ENCODE peak calls at places on chromosomes 16 and 17, in six cellular contexts. One of them, this sample, is unnamed. For H3K27me3, the result is how much of the 10 kb centered on the place peaks cover.

GRCh38 chr17:27746881-27747280 is 53.4 kb downstream of the NOS2 start:
- DNase-seq in SK-N-SH: no peak
- DNase-seq in hepatocyte: no peak
- DNase-seq in PC-3: no peak
- DNase-seq in GM23248: no peak
- DNase-seq in GM23338: no peak
- DNase-seq in this sample: no peak

GRCh38 chr17:30360396-30360795 is 18.3 kb upstream of the CPD start:
- DNase-seq in SK-N-SH: no peak
- DNase-seq in hepatocyte: no peak
- DNase-seq in PC-3: no peak
- DNase-seq in GM23248: no peak
- DNase-seq in GM23338: no peak
- DNase-seq in this sample: no peak

GRCh38 chr17:73686126-73686525 is 41.9 kb upstream of the SDK2 start:
- DNase-seq in SK-N-SH: no peak
- DNase-seq in hepatocyte: no peak
- DNase-seq in PC-3: no peak
- DNase-seq in GM23248: no peak
- DNase-seq in GM23338: peak
- DNase-seq in this sample: no peak

GRCh38 chr17:45820052-45820780 is 24.5 kb upstream of the SPPL2C start:
- DNase-seq in SK-N-SH: no peak
- DNase-seq in hepatocyte: no peak
- DNase-seq in PC-3: no peak
- DNase-seq in GM23248: no peak
- DNase-seq in GM23338: no peak
- DNase-seq in this sample: no peak

GRCh38 chr17:82120148-82120547 is 22.1 kb upstream of the FASN start:
- DNase-seq in SK-N-SH: no peak
- DNase-seq in hepatocyte: peak
- DNase-seq in PC-3: peak
- DNase-seq in GM23248: peak
- DNase-seq in GM23338: no peak
- DNase-seq in this sample: no peak

GRCh38 chr17:28675980-28676379 is 14.0 kb downstream of the SUPT6H start:
- DNase-seq in SK-N-SH: no peak
- DNase-seq in hepatocyte: peak
- DNase-seq in PC-3: peak
- DNase-seq in GM23248: no peak
- DNase-seq in GM23338: peak
- DNase-seq in this sample: no peak

GRCh38 chr17:68892658-68893057 is 62.5 kb downstream of the ABCA8 start:
- DNase-seq in SK-N-SH: no peak
- DNase-seq in hepatocyte: no peak
- DNase-seq in PC-3: no peak
- DNase-seq in GM23248: no peak
- DNase-seq in GM23338: no peak
- DNase-seq in this sample: no peak

GRCh38 chr17:43791589-43791988 is 11.4 kb downstream of the CFAP97D1 start:
- DNase-seq in SK-N-SH: peak
- DNase-seq in hepatocyte: no peak
- DNase-seq in PC-3: peak
- DNase-seq in GM23248: peak
- DNase-seq in GM23338: peak
- DNase-seq in this sample: peak

GRCh38 chr16:28063611-28064061 is at the start of gene GSG1L:
- DNase-seq in SK-N-SH: peak
- DNase-seq in hepatocyte: peak
- DNase-seq in PC-3: no peak
- DNase-seq in GM23248: peak
- DNase-seq in GM23338: no peak
- DNase-seq in this sample: peak

GRCh38 chr16:58464047-58464915 is 35.7 kb upstream of the NDRG4 start:
- DNase-seq in SK-N-SH: peak
- DNase-seq in hepatocyte: peak
- DNase-seq in PC-3: peak
- DNase-seq in GM23248: peak
- DNase-seq in GM23338: peak
- DNase-seq in this sample: peak

GRCh38 chr17:81719410-81720266 is 7.6 kb downstream of the SLC25A10 start:
- DNase-seq in SK-N-SH: no peak
- DNase-seq in hepatocyte: no peak
- DNase-seq in PC-3: no peak
- DNase-seq in GM23248: no peak
- DNase-seq in GM23338: no peak
- DNase-seq in this sample: no peak

GRCh38 chr16:34802848-34803599 is 1343.6 kb downstream of the TP53TG3F start:
- DNase-seq in SK-N-SH: peak
- DNase-seq in hepatocyte: peak
- DNase-seq in PC-3: no peak
- DNase-seq in GM23248: no peak
- DNase-seq in GM23338: no peak
- DNase-seq in this sample: no peak

GRCh38 chr17:78818932-78819331 is 21.7 kb downstream of the USP36 start:
- DNase-seq in SK-N-SH: peak
- DNase-seq in hepatocyte: no peak
- DNase-seq in PC-3: no peak
- DNase-seq in GM23248: no peak
- DNase-seq in GM23338: no peak
- DNase-seq in this sample: no peak

GRCh38 chr16:48919791-48920190 is 309.8 kb upstream of the N4BP1 start:
- DNase-seq in SK-N-SH: no peak
- DNase-seq in hepatocyte: no peak
- DNase-seq in PC-3: no peak
- DNase-seq in GM23248: no peak
- DNase-seq in GM23338: no peak
- DNase-seq in this sample: no peak

GRCh38 chr16:30528799-30529457 is 2.6 kb upstream of the ZNF768 start:
- DNase-seq in SK-N-SH: no peak
- DNase-seq in hepatocyte: no peak
- DNase-seq in PC-3: no peak
- DNase-seq in GM23248: no peak
- DNase-seq in GM23338: no peak
- DNase-seq in this sample: no peak

GRCh38 chr17:66636111-66636510 is 198.8 kb upstream of the CACNG5 start:
- DNase-seq in SK-N-SH: no peak
- DNase-seq in hepatocyte: no peak
- DNase-seq in PC-3: no peak
- DNase-seq in GM23248: peak
- DNase-seq in GM23338: no peak
- DNase-seq in this sample: no peak

GRCh38 chr16:14193316-14193871 is 122.3 kb downstream of the MRTFB start:
- DNase-seq in SK-N-SH: no peak
- DNase-seq in hepatocyte: no peak
- DNase-seq in PC-3: no peak
- DNase-seq in GM23248: no peak
- DNase-seq in GM23338: peak
- DNase-seq in this sample: no peak

GRCh38 chr16:1429631-1430030 is 1.2 kb upstream of the PERCC1 start:
- DNase-seq in SK-N-SH: no peak
- DNase-seq in hepatocyte: no peak
- DNase-seq in PC-3: no peak
- DNase-seq in GM23248: no peak
- DNase-seq in GM23338: no peak
- DNase-seq in this sample: no peak

GRCh38 chr16:1432388-1433262 is 1.7 kb downstream of the PERCC1 start:
- DNase-seq in SK-N-SH: no peak
- DNase-seq in hepatocyte: no peak
- DNase-seq in PC-3: no peak
- DNase-seq in GM23248: no peak
- DNase-seq in GM23338: peak
- DNase-seq in this sample: no peak

GRCh38 chr16:1430214-1430758 is 592 bp upstream of the PERCC1 start:
- DNase-seq in SK-N-SH: no peak
- DNase-seq in hepatocyte: no peak
- DNase-seq in PC-3: no peak
- DNase-seq in GM23248: no peak
- DNase-seq in GM23338: no peak
- DNase-seq in this sample: no peak

GRCh38 chr16:1431497-1432270 is 806 bp downstream of the PERCC1 start:
- DNase-seq in SK-N-SH: no peak
- DNase-seq in hepatocyte: no peak
- DNase-seq in PC-3: no peak
- DNase-seq in GM23248: no peak
- DNase-seq in GM23338: no peak
- DNase-seq in this sample: no peak

GRCh38 chr16:1430759-1431496 is at the start of gene PERCC1:
- DNase-seq in SK-N-SH: peak
- DNase-seq in hepatocyte: peak
- DNase-seq in PC-3: peak
- DNase-seq in GM23248: no peak
- DNase-seq in GM23338: no peak
- DNase-seq in this sample: no peak
- TF ChIP-seq EZH2phosphoT487 in SK-N-SH: no peak
- TF ChIP-seq EZH2phosphoT487 in hepatocyte: no peak
- TF ChIP-seq EZH2phosphoT487 in PC-3: no peak
- TF ChIP-seq EZH2phosphoT487 in GM23248: no peak
- TF ChIP-seq EZH2phosphoT487 in GM23338: no peak
- TF ChIP-seq EZH2phosphoT487 in this sample: no peak

GRCh38 chr17:74881073-74881472 is 8.3 kb upstream of the FDXR start:
- DNase-seq in SK-N-SH: no peak
- DNase-seq in hepatocyte: no peak
- DNase-seq in PC-3: no peak
- DNase-seq in GM23248: no peak
- DNase-seq in GM23338: no peak
- DNase-seq in this sample: no peak
- H3K27me3 ChIP-seq in SK-N-SH: under half
- H3K27me3 ChIP-seq in hepatocyte: under half
- H3K27me3 ChIP-seq in PC-3: under half
- H3K27me3 ChIP-seq in GM23248: under half
- H3K27me3 ChIP-seq in GM23338: under half
- H3K27me3 ChIP-seq in this sample: under half

GRCh38 chr17:9473716-9474115 is 101.9 kb downstream of the STX8 start:
- DNase-seq in SK-N-SH: no peak
- DNase-seq in hepatocyte: no peak
- DNase-seq in PC-3: no peak
- DNase-seq in GM23248: peak
- DNase-seq in GM23338: no peak
- DNase-seq in this sample: no peak
- TF ChIP-seq EZH2phosphoT487 in SK-N-SH: no peak
- TF ChIP-seq EZH2phosphoT487 in hepatocyte: no peak
- TF ChIP-seq EZH2phosphoT487 in PC-3: no peak
- TF ChIP-seq EZH2phosphoT487 in GM23248: no peak
- TF ChIP-seq EZH2phosphoT487 in GM23338: no peak
- TF ChIP-seq EZH2phosphoT487 in this sample: no peak

DNA sequence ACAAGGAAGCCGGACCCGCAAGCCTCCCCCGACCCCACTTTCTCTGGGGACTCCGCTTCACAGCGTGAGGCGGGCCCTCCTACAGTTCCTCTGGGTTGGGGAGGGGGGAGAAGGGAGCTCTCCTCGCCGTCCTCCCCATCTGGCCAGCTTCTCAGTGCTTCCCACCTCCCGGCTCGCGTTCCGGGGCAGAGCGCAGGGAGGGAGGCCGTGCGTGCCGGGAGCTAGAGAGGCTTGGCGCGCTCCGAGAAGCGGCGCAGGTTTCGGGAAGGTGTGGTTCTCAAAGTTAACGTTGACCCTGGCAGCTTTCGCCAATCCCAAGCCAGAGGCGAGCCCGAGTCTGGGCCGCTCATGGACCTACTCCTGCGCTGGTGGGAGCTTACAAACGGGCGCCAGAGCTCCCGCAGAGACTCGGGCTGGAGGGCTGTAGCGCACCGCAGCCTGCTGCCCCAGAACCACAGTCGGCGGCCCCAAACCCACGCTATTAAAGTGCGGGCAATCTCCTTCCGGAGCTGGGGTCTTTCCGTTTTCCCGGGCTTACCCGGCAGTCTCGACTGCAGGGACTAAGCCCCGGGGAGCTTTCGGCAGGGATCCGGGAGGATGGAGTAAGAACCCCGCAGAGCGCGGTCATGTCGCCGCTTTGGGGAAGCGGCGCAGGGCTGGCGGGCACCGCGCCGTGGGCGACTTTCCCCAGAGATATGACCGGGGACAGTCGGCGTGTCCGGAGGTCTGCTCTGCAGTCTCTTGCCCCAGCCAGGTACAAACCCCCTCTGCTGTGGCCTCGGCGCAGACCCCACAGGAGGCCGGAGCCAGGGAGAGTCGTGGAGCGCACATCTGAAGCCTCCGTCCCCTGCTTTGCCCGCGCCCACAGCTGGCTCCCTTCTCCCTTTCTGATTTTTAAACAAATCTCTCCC is 797 bp downstream of the CDH11 start:
- DNase-seq in SK-N-SH: peak
- DNase-seq in hepatocyte: peak
- DNase-seq in PC-3: no peak
- DNase-seq in GM23248: peak
- DNase-seq in GM23338: peak
- DNase-seq in this sample: peak
- H3K27me3 ChIP-seq in SK-N-SH: under half
- H3K27me3 ChIP-seq in hepatocyte: under half
- H3K27me3 ChIP-seq in PC-3: under half
- H3K27me3 ChIP-seq in GM23248: under half
- H3K27me3 ChIP-seq in GM23338: half or more
- H3K27me3 ChIP-seq in this sample: under half

DNA sequence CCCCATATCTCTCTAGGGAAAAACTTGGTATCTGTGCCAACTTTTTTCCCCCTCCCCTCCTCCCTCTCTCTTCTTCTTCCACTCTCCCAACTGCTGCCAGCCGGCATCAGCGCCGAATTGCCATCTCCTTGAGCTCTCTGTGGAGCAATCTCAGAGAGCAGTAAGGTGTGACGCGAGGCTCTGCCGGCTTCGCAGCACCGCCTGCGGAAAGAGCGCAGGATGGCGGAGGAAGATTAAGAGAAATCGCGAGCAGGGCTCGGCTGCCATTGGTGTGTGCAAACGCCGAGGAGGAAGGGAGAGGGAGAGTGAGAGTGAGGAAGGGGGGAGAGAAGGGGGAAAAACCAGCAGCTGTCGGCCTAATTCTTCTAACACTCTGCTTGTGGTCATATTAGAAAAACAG is 44.2 kb downstream of the NEUROD2 start:
- DNase-seq in SK-N-SH: peak
- DNase-seq in hepatocyte: no peak
- DNase-seq in PC-3: no peak
- DNase-seq in GM23248: no peak
- DNase-seq in GM23338: peak
- DNase-seq in this sample: peak
- TF ChIP-seq EZH2phosphoT487 in SK-N-SH: no peak
- TF ChIP-seq EZH2phosphoT487 in hepatocyte: no peak
- TF ChIP-seq EZH2phosphoT487 in PC-3: no peak
- TF ChIP-seq EZH2phosphoT487 in GM23248: no peak
- TF ChIP-seq EZH2phosphoT487 in GM23338: no peak
- TF ChIP-seq EZH2phosphoT487 in this sample: no peak